ENCODE peak calls at places on chromosome 16, in eight cellular contexts. R is T-helper 1 cell, S is NCI-H146, Q is GM23248, B is cardiac muscle cell, Z is left lung, J is SHP77 treated with DMSO at 0.1 percent for 48 hours, O is hepatic stellate cell. X is an unnamed sample.

GRCh38 chr16:14628806-14629611 is 1.1 kb downstream of the PARN start:
- DNase-seq in R (no peak), S (peak; percentile 44), Q (no peak), B (no peak), Z (no peak), J (no peak), O (no peak), X (no peak)

GRCh38 chr16:66058181-66058580 is 308.3 kb upstream of the CDH5 start:
- DNase-seq in R (no peak), S (no peak), Q (peak; percentile 63), B (no peak), Z (no peak), J (no peak), O (no peak), X (no peak)

GRCh38 chr16:19697756-19698318 is 20.2 kb downstream of the KNOP1 start:
- DNase-seq in R (no peak), S (no peak), Q (no peak), B (no peak), Z (no peak), J (no peak), O (no peak), X (no peak)

GRCh38 chr16:46916980-46917379 is 32.8 kb downstream of the GPT2 start:
- DNase-seq in R (no peak), S (no peak), Q (peak; percentile 31), B (no peak), Z (no peak), J (no peak), O (peak; percentile 41), X (no peak)

GRCh38 chr16:68200120-68200783 is 35.7 kb downstream of the ESRP2 start:
- DNase-seq in R (no peak), S (no peak), Q (peak; percentile 30), B (peak; percentile 5), Z (no peak), J (no peak), O (peak; percentile 16), X (no peak)

GRCh38 chr16:466651-467050 is 41.2 kb downstream of the RAB11FIP3 start:
- DNase-seq in R (no peak), S (no peak), Q (no peak), B (no peak), Z (no peak), J (no peak), O (no peak), X (no peak)

GRCh38 chr16:86709902-86710601 is 131.7 kb downstream of the FOXL1 start:
- DNase-seq in R (no peak), S (no peak), Q (no peak), B (no peak), Z (no peak), J (no peak), O (no peak), X (no peak)

GRCh38 chr16:20807822-20808207 is 1.5 kb downstream of the REXO5 start:
- DNase-seq in R (no peak), S (no peak), Q (no peak), B (no peak), Z (no peak), J (no peak), O (no peak), X (no peak)

GRCh38 chr16:14436410-14436955 is 193.6 kb downstream of the PARN start:
- DNase-seq in R (no peak), S (no peak), Q (no peak), B (peak; percentile 38), Z (no peak), J (peak; percentile 36), O (no peak), X (no peak)

GRCh38 chr16:53864819-53865491 is 161.0 kb downstream of the FTO start:
- DNase-seq in R (no peak), S (peak; percentile 41), Q (peak; percentile 57), B (no peak), Z (no peak), J (no peak), O (no peak), X (no peak)

GRCh38 chr16:12318661-12319463 is 342.3 kb downstream of the SNX29 start:
- DNase-seq in R (no peak), S (no peak), Q (peak; percentile 18), B (no peak), Z (no peak), J (no peak), O (no peak), X (no peak)

GRCh38 chr16:65576631-65577030 is 454.8 kb upstream of the CDH11 start:
- DNase-seq in R (no peak), S (no peak), Q (no peak), B (peak; percentile 10), Z (no peak), J (no peak), O (no peak), X (no peak)

GRCh38 chr16:84737658-84738057 is 37.9 kb downstream of the USP10 start:
- DNase-seq in R (no peak), S (no peak), Q (no peak), B (no peak), Z (peak; percentile 77), J (peak; percentile 58), O (no peak), X (peak; percentile 80)

GRCh38 chr16:58393138-58393504 is 850 bp downstream of the GINS3 start:
- DNase-seq in R (no peak), S (no peak), Q (peak; percentile 10), B (no peak), Z (no peak), J (no peak), O (peak; percentile 16), X (peak; percentile 9)

GRCh38 chr16:23941963-23942564 is 106.3 kb downstream of the PRKCB start:
- DNase-seq in R (no peak), S (no peak), Q (no peak), B (peak; percentile 12), Z (no peak), J (no peak), O (no peak), X (no peak)

GRCh38 chr16:54936086-54936978 is 5.7 kb downstream of the IRX5 start:
- DNase-seq in R (no peak), S (no peak), Q (peak; percentile 77), B (peak; percentile 83), Z (no peak), J (no peak), O (peak; percentile 61), X (no peak)

GRCh38 chr16:84703671-84704070 is 3.9 kb downstream of the USP10 start:
- DNase-seq in R (no peak), S (no peak), Q (no peak), B (no peak), Z (no peak), J (no peak), O (no peak), X (no peak)

GRCh38 chr16:27431773-27432599 is 30.0 kb downstream of the IL21R start:
- DNase-seq in R (no peak), S (no peak), Q (peak; percentile 77), B (no peak), Z (peak; percentile 19), J (no peak), O (no peak), X (no peak)

GRCh38 chr16:49652441-49653175 is 203.3 kb downstream of the ZNF423 start:
- DNase-seq in R (no peak), S (peak; percentile 50), Q (peak; percentile 95), B (no peak), Z (no peak), J (no peak), O (no peak), X (no peak)

GRCh38 chr16:2749476-2749875 is 3.0 kb upstream of the SRRM2 start:
- DNase-seq in R (no peak), S (no peak), Q (no peak), B (no peak), Z (no peak), J (no peak), O (no peak), X (no peak)

GRCh38 chr16:1823821-1824220 is 2.8 kb downstream of the HAGH start:
- DNase-seq in R (no peak), S (no peak), Q (no peak), B (peak; percentile 58), Z (no peak), J (no peak), O (peak; percentile 34), X (no peak)

GRCh38 chr16:27759301-27759871 is 209.4 kb downstream of the KATNIP start:
- DNase-seq in R (no peak), S (no peak), Q (peak; percentile 72), B (no peak), Z (no peak), J (no peak), O (peak; percentile 81), X (no peak)

GRCh38 chr16:48607056-48607825 is 2.7 kb downstream of the N4BP1 start:
- DNase-seq in R (no peak), S (no peak), Q (peak; percentile 69), B (no peak), Z (peak; percentile 70), J (no peak), O (peak; percentile 71), X (no peak)

GRCh38 chr16:89422905-89423630 is 67.3 kb downstream of the ANKRD11 start:
- DNase-seq in R (peak; percentile 27), S (no peak), Q (peak; percentile 68), B (peak; percentile 41), Z (no peak), J (no peak), O (peak; percentile 73), X (no peak)

GRCh38 chr16:4892356-4893102 is 44.4 kb downstream of the PPL start:
- DNase-seq in R (no peak), S (no peak), Q (no peak), B (no peak), Z (no peak), J (no peak), O (peak; percentile 68), X (no peak)

GRCh38 chr16:50458694-50459271 is 89.4 kb upstream of the NKD1 start:
- DNase-seq in R (no peak), S (peak; percentile 67), Q (no peak), B (peak; percentile 83), Z (no peak), J (no peak), O (no peak), X (peak; percentile 95)

GRCh38 chr16:90050969-90051368 is 26.2 kb downstream of the PRDM7 start:
- DNase-seq in R (no peak), S (no peak), Q (no peak), B (no peak), Z (no peak), J (no peak), O (no peak), X (no peak)

GRCh38 chr16:59886021-59886420 is 1151.9 kb upstream of the GOT2 start:
- DNase-seq in R (no peak), S (no peak), Q (peak; percentile 71), B (no peak), Z (no peak), J (no peak), O (no peak), X (no peak)

GRCh38 chr16:50548659-50549560 is 714 bp downstream of the NKD1 start:
- DNase-seq in R (no peak), S (peak; percentile 34), Q (peak; percentile 59), B (no peak), Z (no peak), J (no peak), O (no peak), X (peak; percentile 55)

GRCh38 chr16:57623251-57624043 is 5.0 kb upstream of the ADGRG1 start:
- DNase-seq in R (no peak), S (no peak), Q (peak; percentile 60), B (no peak), Z (peak; percentile 51), J (no peak), O (no peak), X (peak; percentile 93)

X was measured in NCI-H510A treated with DMSO at 0.1 percent for 48 hours.